ENCODE peak calls at places on chromosome 22, in eight cellular contexts. D, S, P, E, N, I, H and K are unnamed samples.

GRCh38 chr22:23526588-23527315 is 53.3 kb downstream of the IGLL1 start:
- DNase-seq in D (no peak), H (no peak), N (no peak), S (no peak), E (no peak), I (no peak), P (no peak), K (no peak)

GRCh38 chr22:36365020-36365411 is 22.8 kb downstream of the MYH9 start:
- DNase-seq in D (no peak), S (peak), P (peak), N (no peak), I (peak), E (peak), H (peak), K (no peak)

GRCh38 chr22:37896181-37896592 is 9.9 kb upstream of the MICALL1 start:
- DNase-seq in P (no peak), I (peak), D (no peak), H (no peak), N (no peak), S (peak), E (peak), K (peak)

GRCh38 chr22:36331306-36331911 is 56.4 kb downstream of the MYH9 start:
- DNase-seq in E (peak), S (peak), I (peak), H (peak), D (peak), P (peak), N (peak), K (peak)

GRCh38 chr22:19622061-19622441 is 92.3 kb upstream of the SEPTIN5 start:
- DNase-seq in E (no peak), I (no peak), N (no peak), D (no peak), H (no peak), P (no peak), S (no peak), K (no peak)

GRCh38 chr22:49962012-49962750 is 1.6 kb downstream of the PIM3 start:
- DNase-seq in S (peak), D (peak), E (peak), N (peak), P (peak), H (peak), I (peak), K (peak)

GRCh38 chr22:37703906-37704305 is 7.1 kb downstream of the TRIOBP start:
- DNase-seq in I (no peak), S (no peak), P (no peak), D (no peak), N (no peak), H (no peak), E (no peak), K (no peak)

GRCh38 chr22:48346311-48346710 is 1481.4 kb downstream of the BRD1 start:
- DNase-seq in S (no peak), D (peak), I (no peak), P (no peak), E (no peak), H (no peak), N (no peak), K (no peak)

GRCh38 chr22:37331811-37332536 is 49.7 kb downstream of the CYTH4 start:
- DNase-seq in D (no peak), H (no peak), E (no peak), I (no peak), P (no peak), S (no peak), N (no peak), K (peak)

GRCh38 chr22:43955883-43956286 is 643 bp downstream of the SAMM50 start:
- DNase-seq in S (no peak), H (no peak), I (no peak), D (no peak), N (no peak), P (no peak), E (no peak), K (peak)

GRCh38 chr22:34800265-34800664 is 265.7 kb upstream of the ISX start:
- DNase-seq in I (no peak), N (no peak), D (no peak), S (no peak), E (no peak), H (no peak), P (no peak), K (no peak)

GRCh38 chr22:48045369-48045768 is 1282.9 kb downstream of the TBC1D22A start:
- DNase-seq in N (no peak), D (no peak), I (no peak), E (no peak), S (no peak), P (no peak), H (no peak), K (no peak)

GRCh38 chr22:19704355-19705015 is 9.8 kb upstream of the SEPTIN5 start:
- DNase-seq in D (no peak), N (no peak), P (no peak), H (no peak), E (no peak), I (no peak), S (no peak), K (no peak)

GRCh38 chr22:33188316-33188715 is 130.1 kb upstream of the SYN3 start:
- DNase-seq in N (no peak), S (peak), D (no peak), E (no peak), I (no peak), P (no peak), H (no peak), K (no peak)

GRCh38 chr22:29079218-29079901 is 6.5 kb downstream of the KREMEN1 start:
- DNase-seq in S (no peak), H (no peak), P (no peak), D (no peak), I (no peak), N (no peak), E (peak), K (no peak)

GRCh38 chr22:19663821-19664325 is 50.4 kb upstream of the SEPTIN5 start:
- DNase-seq in P (no peak), E (no peak), S (no peak), D (no peak), I (no peak), H (peak), N (peak), K (no peak)

GRCh38 chr22:37818397-37819099 is 4.6 kb upstream of the GALR3 start:
- DNase-seq in P (no peak), H (peak), N (peak), E (peak), I (no peak), S (peak), D (peak), K (no peak)

GRCh38 chr22:49934144-49934890 is 15.9 kb downstream of the CRELD2 start:
- DNase-seq in N (peak), D (peak), P (no peak), E (peak), H (peak), S (peak), I (no peak), K (no peak)

GRCh38 chr22:49599039-49599438 is 228.6 kb downstream of the BRD1 start:
- DNase-seq in N (no peak), E (no peak), I (no peak), H (no peak), D (peak), P (no peak), S (no peak), K (no peak)

DNA sequence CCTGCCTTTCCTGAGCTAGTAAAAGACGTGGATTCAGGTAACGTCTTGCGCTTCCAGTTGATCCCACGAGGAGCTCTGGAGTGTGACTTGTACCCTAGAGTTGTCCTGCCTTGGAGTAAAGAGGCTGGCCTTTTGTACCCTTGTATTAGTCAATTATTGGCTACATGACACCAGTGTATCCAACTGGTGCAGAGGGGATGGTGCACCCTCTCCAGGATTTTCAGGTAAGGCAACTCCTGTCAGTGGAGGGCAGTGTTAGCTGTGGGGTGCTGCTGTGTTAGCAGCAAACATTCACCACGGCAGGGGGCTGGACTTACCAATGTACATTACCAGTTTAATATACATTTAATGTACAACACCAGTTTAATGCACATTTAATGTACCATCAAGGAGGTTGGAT is 233.5 kb downstream of the MIAT start:
- DNase-seq in S (no peak), D (no peak), N (no peak), I (no peak), E (no peak), H (no peak), P (no peak), K (no peak)
- TF ChIP-seq CTCF in S (no peak), D (peak), N (no peak), I (peak), E (no peak), H (no peak), P (no peak), K (no peak)

GRCh38 chr22:30262917-30263741 is 3.5 kb downstream of the OSM start:
- DNase-seq in H (peak), D (peak), N (peak), E (peak), I (no peak), S (peak), P (no peak), K (no peak)
- H3K4me3 ChIP-seq in H (peak), D (peak), N (no peak), E (no peak), I (peak), S (no peak), P (peak), K (no peak)

GRCh38 chr22:18122254-18122554 is 11.6 kb downstream of the TUBA8 start:
- DNase-seq in D (no peak), H (no peak), P (no peak), N (no peak), S (no peak), I (no peak), E (no peak), K (no peak)

GRCh38 chr22:18119409-18120110 is 9.0 kb downstream of the TUBA8 start:
- DNase-seq in E (peak), H (peak), S (no peak), N (no peak), P (no peak), D (no peak), I (no peak), K (no peak)

GRCh38 chr22:18118345-18118915 is 7.8 kb downstream of the TUBA8 start:
- DNase-seq in S (no peak), H (no peak), N (no peak), D (no peak), I (no peak), P (no peak), E (no peak), K (no peak)

GRCh38 chr22:18120941-18121340 is 10.3 kb downstream of the TUBA8 start:
- DNase-seq in P (no peak), N (no peak), H (no peak), S (no peak), I (no peak), E (no peak), D (no peak), K (no peak)

DNA sequence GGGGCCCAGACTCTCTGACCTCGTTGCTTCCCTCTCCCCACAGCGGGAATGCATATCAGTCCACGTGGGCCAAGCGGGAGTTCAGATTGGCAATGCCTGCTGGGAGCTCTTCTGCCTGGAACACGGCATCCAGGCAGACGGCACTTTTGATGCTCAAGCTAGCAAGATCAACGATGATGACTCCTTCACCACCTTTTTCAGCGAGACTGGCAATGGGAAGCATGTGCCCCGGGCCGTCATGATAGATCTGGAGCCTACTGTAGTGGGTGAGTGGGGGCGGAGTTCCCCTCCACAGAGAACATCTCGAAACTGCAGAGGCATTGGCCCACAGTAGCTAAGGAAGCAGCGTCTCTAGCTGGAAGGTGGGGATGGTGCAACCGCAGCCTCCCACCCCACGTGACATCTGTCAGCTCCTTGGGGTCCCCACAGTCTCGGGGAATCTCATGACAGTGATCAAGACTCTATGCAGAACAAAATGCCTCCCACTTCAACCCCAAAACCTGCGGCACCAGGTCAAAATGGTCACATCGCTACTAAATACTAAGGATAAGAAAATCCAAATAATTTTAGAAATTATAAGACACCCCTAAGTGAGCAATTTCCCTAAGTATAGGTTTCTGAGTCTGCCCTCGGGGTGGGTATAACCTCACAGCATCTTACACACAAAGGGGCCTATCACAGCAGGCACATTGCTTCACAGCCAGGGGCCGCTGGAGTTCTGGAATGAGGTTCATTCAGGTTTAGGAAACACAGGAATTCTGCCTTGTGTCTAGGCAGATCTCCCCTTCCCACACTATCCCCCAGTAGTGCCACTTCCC is 11.0 kb downstream of the TUBA8 start:
- DNase-seq in E (no peak), S (no peak), I (no peak), D (no peak), P (no peak), N (no peak), H (no peak), K (no peak)
- TF ChIP-seq CTCF in E (no peak), S (no peak), I (no peak), D (no peak), P (no peak), N (no peak), H (no peak), K (no peak)

DNA sequence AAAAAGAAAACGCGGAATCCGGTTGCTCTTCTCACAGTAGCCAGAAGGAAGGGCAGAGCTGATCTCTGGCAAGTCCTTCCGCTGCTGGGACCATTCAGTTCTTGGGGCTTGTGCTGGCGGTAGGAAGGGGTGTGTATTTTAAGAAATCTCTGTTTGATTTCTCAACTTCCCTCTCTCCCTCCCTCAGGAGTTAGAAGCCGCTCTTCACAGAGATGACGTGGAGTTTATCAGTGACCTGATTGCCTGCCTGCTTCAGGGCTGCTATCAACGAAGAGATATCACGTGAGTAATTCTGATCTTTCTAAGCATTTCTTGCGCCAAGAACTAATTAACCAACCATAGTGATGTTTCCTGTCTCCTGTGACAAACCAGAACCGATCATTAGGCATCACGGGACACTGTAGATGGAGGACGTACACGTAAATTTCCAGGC is 85.9 kb upstream of the SLC25A18 start:
- DNase-seq in H (peak), D (no peak), E (no peak), S (no peak), N (no peak), P (no peak), I (no peak), K (peak)
- H3K4me3 ChIP-seq in H (peak), D (no peak), E (no peak), S (no peak), N (no peak), P (no peak), I (peak), K (peak)

GRCh38 chr22:46038174-46038487 is 61.2 kb upstream of the WNT7B start:
- DNase-seq in H (no peak), E (no peak), D (no peak), N (no peak), P (no peak), S (no peak), I (no peak), K (no peak)

GRCh38 chr22:46033256-46034200 is 56.6 kb upstream of the WNT7B start:
- DNase-seq in I (no peak), D (no peak), P (no peak), S (no peak), E (no peak), N (no peak), H (no peak), K (no peak)

GRCh38 chr22:46036558-46037408 is 59.8 kb upstream of the WNT7B start:
- DNase-seq in S (peak), H (no peak), P (no peak), E (peak), I (no peak), D (no peak), N (no peak), K (peak)

GRCh38 chr22:46035380-46035741 is 58.4 kb upstream of the WNT7B start:
- DNase-seq in S (no peak), N (no peak), P (no peak), H (no peak), D (no peak), I (no peak), E (no peak), K (no peak)

DNA sequence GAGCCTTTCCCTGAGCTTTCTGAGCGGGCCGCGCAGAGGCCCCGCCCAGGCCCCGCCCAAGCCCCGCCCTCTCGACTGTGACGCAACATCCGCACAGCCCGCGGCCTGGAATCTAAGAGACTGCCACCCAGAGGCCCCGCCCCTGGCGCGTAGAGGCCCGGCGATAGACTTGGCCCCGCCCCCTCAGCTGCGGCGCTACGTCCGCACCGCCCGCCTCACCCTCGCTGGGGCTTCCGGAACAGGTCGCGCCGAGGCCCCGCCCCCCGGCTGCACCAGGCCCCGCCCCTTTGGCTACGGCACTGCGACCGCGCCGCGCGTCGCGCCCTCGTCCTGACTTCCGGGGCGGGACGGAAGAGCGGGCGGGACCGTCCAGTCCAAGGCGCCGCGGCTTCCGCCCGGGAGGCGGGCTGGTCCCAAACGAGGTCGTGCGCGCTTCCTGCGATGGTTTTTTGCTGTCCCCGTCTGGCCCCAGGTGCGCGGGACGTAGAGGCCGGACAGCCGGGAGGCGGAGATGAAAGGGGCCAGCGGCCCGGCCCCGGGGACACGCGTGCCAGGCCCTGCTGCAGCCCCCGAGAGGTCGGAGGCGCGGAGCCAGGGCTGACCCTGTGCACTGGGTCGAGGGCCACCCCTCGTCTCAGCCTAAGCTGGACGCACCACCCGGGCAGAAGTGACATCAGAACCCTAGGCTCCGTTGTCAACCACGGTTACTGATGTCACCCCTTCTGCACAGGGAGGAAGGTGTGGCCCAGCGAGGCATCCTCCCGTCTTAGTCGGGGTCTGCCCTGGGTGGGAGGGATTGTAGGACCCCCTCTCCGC is 59.0 kb upstream of the WNT7B start:
- DNase-seq in D (peak), I (peak), N (peak), E (peak), H (peak), P (peak), S (peak), K (peak)
- TF ChIP-seq CTCF in D (no peak), I (no peak), N (no peak), E (no peak), H (no peak), P (no peak), S (no peak), K (no peak)

GRCh38 chr22:39490135-39490798 is 11.8 kb upstream of the MIEF1 start:
- DNase-seq in D (peak), E (peak), I (no peak), S (peak), N (peak), H (peak), P (no peak), K (peak)

GRCh38 chr22:39490966-39491680 is 11.0 kb upstream of the MIEF1 start:
- DNase-seq in S (no peak), H (no peak), P (no peak), I (no peak), N (no peak), E (no peak), D (peak), K (no peak)

GRCh38 chr22:39487826-39488520 is 14.1 kb upstream of the MIEF1 start:
- DNase-seq in P (no peak), D (peak), S (no peak), I (no peak), E (no peak), H (no peak), N (no peak), K (no peak)

GRCh38 chr22:39488563-39489083 is 13.5 kb upstream of the MIEF1 start:
- DNase-seq in E (no peak), S (no peak), H (no peak), I (no peak), P (no peak), N (no peak), D (no peak), K (no peak)

GRCh38 chr22:39489094-39490068 is 12.7 kb upstream of the MIEF1 start:
- DNase-seq in D (no peak), H (no peak), E (no peak), S (no peak), I (no peak), P (no peak), N (no peak), K (no peak)
- H3K4me3 ChIP-seq in D (no peak), H (no peak), E (no peak), S (no peak), I (no peak), P (no peak), N (no peak), K (no peak)

DNA sequence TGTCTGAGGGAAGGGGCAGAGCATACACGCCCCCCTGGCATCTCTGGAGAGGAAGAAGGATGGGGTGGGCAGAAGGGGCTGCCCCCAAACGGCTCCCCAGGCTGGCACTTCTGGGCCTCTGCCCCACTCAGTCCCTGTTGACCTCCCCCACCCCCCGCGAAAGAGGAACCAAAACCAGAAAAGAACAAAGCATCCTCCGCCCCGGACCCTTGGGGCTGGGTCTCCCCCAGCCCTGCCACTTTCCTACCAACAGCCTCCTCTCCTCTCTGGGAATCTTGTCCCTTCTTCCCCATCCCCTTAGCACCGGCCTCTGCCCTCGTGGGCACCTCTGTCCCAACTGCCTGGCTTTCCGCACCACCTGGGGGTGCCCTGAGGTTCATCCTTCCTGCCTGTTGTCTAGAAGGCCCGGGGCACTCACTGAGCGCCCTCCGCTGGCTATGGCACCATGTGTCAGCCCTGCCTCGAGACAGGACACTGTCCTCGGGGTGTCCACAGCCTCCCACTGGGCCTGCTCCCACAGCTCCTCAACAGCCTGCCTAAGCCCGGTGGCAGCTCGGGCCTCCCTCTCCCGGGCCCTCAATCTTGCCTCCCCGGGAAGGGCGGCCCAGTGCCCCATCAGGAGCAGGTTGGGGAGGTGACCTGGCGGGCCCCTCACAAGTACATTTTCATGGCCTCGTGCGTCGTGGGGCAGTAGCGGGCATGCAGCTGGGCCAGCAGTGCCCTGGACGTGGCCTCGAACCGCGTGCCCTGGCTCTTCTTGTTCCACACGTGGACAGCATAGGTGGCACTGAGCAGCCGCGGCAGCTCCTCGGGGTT is 28.2 kb downstream of the A4GALT start:
- DNase-seq in N (no peak), D (no peak), H (no peak), P (no peak), E (no peak), S (no peak), I (no peak), K (no peak)
- TF ChIP-seq CTCF in N (no peak), D (no peak), H (no peak), P (no peak), E (no peak), S (no peak), I (no peak), K (no peak)